ENCODE peak calls at places on chromosomes 5 and 9, in seven cellular contexts. One of them, this sample, is unnamed.

GRCh38 chr5:109692011-109692410 is 2.3 kb downstream of the MAN2A1 start:
- DNase-seq in HuH-7.5: no peak
- DNase-seq in WERI-Rb-1: no peak
- DNase-seq in T-cell: no peak
- DNase-seq in GM20000: no peak
- DNase-seq in hippocampal formation: no peak
- DNase-seq in glomerular endothelial cell: no peak
- DNase-seq in this sample: no peak

GRCh38 chr5:55680353-55680752 is 31.8 kb downstream of the SLC38A9 start:
- DNase-seq in HuH-7.5: no peak
- DNase-seq in glomerular endothelial cell: no peak
- DNase-seq in hippocampal formation: no peak
- DNase-seq in WERI-Rb-1: peak
- DNase-seq in GM20000: no peak
- DNase-seq in T-cell: no peak
- DNase-seq in this sample: no peak

GRCh38 chr9:3508531-3509374 is 17.0 kb downstream of the RFX3 start:
- DNase-seq in glomerular endothelial cell: no peak
- DNase-seq in GM20000: no peak
- DNase-seq in T-cell: no peak
- DNase-seq in hippocampal formation: peak
- DNase-seq in HuH-7.5: no peak
- DNase-seq in WERI-Rb-1: peak
- DNase-seq in this sample: peak

GRCh38 chr5:114360816-114361723 is 800 bp upstream of the KCNN2 start:
- DNase-seq in HuH-7.5: no peak
- DNase-seq in hippocampal formation: peak
- DNase-seq in glomerular endothelial cell: no peak
- DNase-seq in T-cell: no peak
- DNase-seq in WERI-Rb-1: peak
- DNase-seq in GM20000: peak
- DNase-seq in this sample: no peak

GRCh38 chr9:14119694-14120514 is 194.0 kb downstream of the NFIB start:
- DNase-seq in HuH-7.5: no peak
- DNase-seq in glomerular endothelial cell: no peak
- DNase-seq in hippocampal formation: no peak
- DNase-seq in WERI-Rb-1: no peak
- DNase-seq in T-cell: no peak
- DNase-seq in GM20000: no peak
- DNase-seq in this sample: no peak

GRCh38 chr9:3931996-3932906 is 367.6 kb downstream of the GLIS3 start:
- DNase-seq in T-cell: no peak
- DNase-seq in HuH-7.5: no peak
- DNase-seq in WERI-Rb-1: no peak
- DNase-seq in glomerular endothelial cell: no peak
- DNase-seq in GM20000: no peak
- DNase-seq in hippocampal formation: no peak
- DNase-seq in this sample: no peak

GRCh38 chr9:107712390-107712789 is 222.8 kb upstream of the KLF4 start:
- DNase-seq in T-cell: no peak
- DNase-seq in GM20000: no peak
- DNase-seq in HuH-7.5: no peak
- DNase-seq in hippocampal formation: no peak
- DNase-seq in glomerular endothelial cell: no peak
- DNase-seq in WERI-Rb-1: no peak
- DNase-seq in this sample: no peak

GRCh38 chr5:78511116-78511906 is 137.3 kb downstream of the LHFPL2 start:
- DNase-seq in WERI-Rb-1: no peak
- DNase-seq in glomerular endothelial cell: no peak
- DNase-seq in T-cell: no peak
- DNase-seq in hippocampal formation: no peak
- DNase-seq in HuH-7.5: no peak
- DNase-seq in GM20000: no peak
- DNase-seq in this sample: no peak

GRCh38 chr9:134592819-134593200 is 48.8 kb upstream of the COL5A1 start:
- DNase-seq in hippocampal formation: no peak
- DNase-seq in WERI-Rb-1: no peak
- DNase-seq in glomerular endothelial cell: no peak
- DNase-seq in GM20000: no peak
- DNase-seq in T-cell: no peak
- DNase-seq in HuH-7.5: no peak
- DNase-seq in this sample: no peak

GRCh38 chr5:146877178-146877681 is 1.3 kb downstream of the PPP2R2B start:
- DNase-seq in hippocampal formation: peak
- DNase-seq in glomerular endothelial cell: no peak
- DNase-seq in HuH-7.5: no peak
- DNase-seq in GM20000: peak
- DNase-seq in WERI-Rb-1: no peak
- DNase-seq in T-cell: no peak
- DNase-seq in this sample: no peak

GRCh38 chr9:16368425-16369087 is 501.9 kb downstream of the BNC2 start:
- DNase-seq in T-cell: no peak
- DNase-seq in glomerular endothelial cell: no peak
- DNase-seq in GM20000: no peak
- DNase-seq in hippocampal formation: no peak
- DNase-seq in WERI-Rb-1: no peak
- DNase-seq in HuH-7.5: no peak
- DNase-seq in this sample: no peak

GRCh38 chr5:40521108-40521785 is 158.5 kb upstream of the PTGER4 start:
- DNase-seq in WERI-Rb-1: no peak
- DNase-seq in GM20000: no peak
- DNase-seq in T-cell: no peak
- DNase-seq in glomerular endothelial cell: no peak
- DNase-seq in HuH-7.5: no peak
- DNase-seq in hippocampal formation: no peak
- DNase-seq in this sample: no peak

GRCh38 chr9:37951671-37952579 is 48.0 kb upstream of the SLC25A51 start:
- DNase-seq in glomerular endothelial cell: no peak
- DNase-seq in GM20000: no peak
- DNase-seq in T-cell: no peak
- DNase-seq in WERI-Rb-1: no peak
- DNase-seq in HuH-7.5: no peak
- DNase-seq in hippocampal formation: no peak
- DNase-seq in this sample: no peak

GRCh38 chr9:5336683-5337082 is 3.0 kb downstream of the RLN1 start:
- DNase-seq in GM20000: no peak
- DNase-seq in HuH-7.5: no peak
- DNase-seq in WERI-Rb-1: no peak
- DNase-seq in hippocampal formation: no peak
- DNase-seq in glomerular endothelial cell: no peak
- DNase-seq in T-cell: peak
- DNase-seq in this sample: no peak

GRCh38 chr5:35246928-35247644 is 16.8 kb upstream of the PRLR start:
- DNase-seq in GM20000: no peak
- DNase-seq in WERI-Rb-1: no peak
- DNase-seq in HuH-7.5: no peak
- DNase-seq in glomerular endothelial cell: no peak
- DNase-seq in T-cell: no peak
- DNase-seq in hippocampal formation: peak
- DNase-seq in this sample: no peak

GRCh38 chr9:72557549-72557948 is 36.1 kb downstream of the TMC1 start:
- DNase-seq in glomerular endothelial cell: peak
- DNase-seq in GM20000: no peak
- DNase-seq in HuH-7.5: peak
- DNase-seq in WERI-Rb-1: no peak
- DNase-seq in hippocampal formation: no peak
- DNase-seq in T-cell: no peak
- DNase-seq in this sample: no peak

GRCh38 chr5:54990751-54991349 is 5.5 kb upstream of the ESM1 start:
- DNase-seq in T-cell: no peak
- DNase-seq in HuH-7.5: no peak
- DNase-seq in GM20000: no peak
- DNase-seq in glomerular endothelial cell: no peak
- DNase-seq in hippocampal formation: no peak
- DNase-seq in WERI-Rb-1: no peak
- DNase-seq in this sample: no peak

GRCh38 chr9:14561929-14562386 is 131.3 kb downstream of the ZDHHC21 start:
- DNase-seq in hippocampal formation: no peak
- DNase-seq in T-cell: no peak
- DNase-seq in GM20000: no peak
- DNase-seq in HuH-7.5: no peak
- DNase-seq in glomerular endothelial cell: no peak
- DNase-seq in WERI-Rb-1: no peak
- DNase-seq in this sample: no peak

GRCh38 chr9:133906218-133906617 is 85.9 kb downstream of the VAV2 start:
- DNase-seq in glomerular endothelial cell: no peak
- DNase-seq in T-cell: no peak
- DNase-seq in HuH-7.5: no peak
- DNase-seq in WERI-Rb-1: no peak
- DNase-seq in GM20000: no peak
- DNase-seq in hippocampal formation: no peak
- DNase-seq in this sample: no peak